ENCODE peak calls at places on chromosome 17, in nine cellular contexts. W, U, S, G, J, M, A, H and F are unnamed samples.

GRCh38 chr17:17091276-17091675 is 49.0 kb downstream of the MPRIP start:
- DNase-seq in W (no peak), U (no peak), S (no peak), G (no peak), J (no peak), M (no peak), A (no peak), H (no peak), F (no peak)

GRCh38 chr17:59373879-59374495 is 42.5 kb downstream of the YPEL2 start:
- DNase-seq in W (no peak), U (no peak), S (peak), G (no peak), J (no peak), M (no peak), A (no peak), H (no peak), F (peak)

GRCh38 chr17:77796201-77796860 is 162.2 kb upstream of the TNRC6C start:
- DNase-seq in W (no peak), U (peak), S (peak), G (peak), J (no peak), M (no peak), A (no peak), H (no peak), F (peak)

GRCh38 chr17:17353625-17354484 is 50.7 kb downstream of the NT5M start:
- DNase-seq in W (no peak), U (no peak), S (no peak), G (no peak), J (no peak), M (no peak), A (no peak), H (no peak), F (no peak)

GRCh38 chr17:2053380-2054261 is 1.3 kb upstream of the HIC1 start:
- DNase-seq in W (peak), U (peak), S (peak), G (peak), J (no peak), M (peak), A (peak), H (peak), F (peak)

GRCh38 chr17:76083536-76083935 is 4.6 kb downstream of the ZACN start:
- DNase-seq in W (no peak), U (no peak), S (no peak), G (no peak), J (no peak), M (no peak), A (no peak), H (no peak), F (no peak)

GRCh38 chr17:65892912-65893377 is 299.0 kb downstream of the CEP112 start:
- DNase-seq in W (no peak), U (no peak), S (no peak), G (no peak), J (no peak), M (no peak), A (no peak), H (no peak), F (no peak)

GRCh38 chr17:51496378-51496777 is 236.0 kb downstream of the UTP18 start:
- DNase-seq in W (no peak), U (no peak), S (no peak), G (no peak), J (no peak), M (no peak), A (no peak), H (no peak), F (no peak)

GRCh38 chr17:55547027-55547670 is 35.9 kb upstream of the SMIM36 start:
- DNase-seq in W (no peak), U (no peak), S (peak), G (no peak), J (no peak), M (no peak), A (no peak), H (no peak), F (peak)